ENCODE peak calls at places on chromosomes 5 and 9, in five cellular contexts. R, I, U, A and T are unnamed samples. For H3K27me3 and H3K9me3, the result is how much of the 10 kb centered on the place peaks cover.

GRCh38 chr9:120951960-120952630 is 25.5 kb upstream of the TRAF1 start:
- DNase-seq in R (no peak), A (no peak), I (no peak), U (no peak), T (no peak)

GRCh38 chr9:106309925-106310324 is 553.0 kb upstream of the ZNF462 start:
- DNase-seq in I (no peak), R (no peak), U (no peak), A (no peak), T (no peak)

GRCh38 chr9:76592105-76593010 is 133.4 kb downstream of the GCNT1 start:
- DNase-seq in R (no peak), A (peak), I (no peak), U (no peak), T (no peak)

GRCh38 chr9:109426621-109427402 is 71.3 kb downstream of the PTPN3 start:
- DNase-seq in I (no peak), U (no peak), A (no peak), R (no peak), T (no peak)

GRCh38 chr5:122680623-122681350 is 94.1 kb upstream of the SNX2 start:
- DNase-seq in R (no peak), U (no peak), A (no peak), I (no peak), T (no peak)

GRCh38 chr5:122492675-122493074 is 180.6 kb downstream of the SNCAIP start:
- DNase-seq in R (no peak), U (no peak), I (no peak), A (peak), T (no peak)

GRCh38 chr5:129622531-129622930 is 125.4 kb upstream of the MINAR2 start:
- DNase-seq in R (no peak), I (no peak), A (no peak), U (no peak), T (no peak)

GRCh38 chr5:75660678-75661465 is 49.6 kb downstream of the ANKDD1B start:
- DNase-seq in A (no peak), I (no peak), U (no peak), R (no peak), T (no peak)

GRCh38 chr9:133914483-133915342 is 77.4 kb downstream of the VAV2 start:
- DNase-seq in I (no peak), A (no peak), R (no peak), U (no peak), T (no peak)

GRCh38 chr5:172383231-172383802 is 71.0 kb downstream of the SH3PXD2B start:
- DNase-seq in I (no peak), R (no peak), A (peak), U (peak), T (peak)

GRCh38 chr5:136057401-136057951 is 28.7 kb downstream of the TGFBI start:
- DNase-seq in U (no peak), A (peak), I (no peak), R (no peak), T (peak)

GRCh38 chr5:20570486-20570885 is 582.5 kb upstream of the CDH18 start:
- DNase-seq in A (no peak), U (peak), R (no peak), I (no peak), T (peak)

GRCh38 chr9:4985376-4986266 is 549 bp downstream of the JAK2 start:
- DNase-seq in I (peak), U (peak), A (peak), R (peak), T (peak)

GRCh38 chr5:175235251-175235963 is 208.6 kb downstream of the DRD1 start:
- DNase-seq in U (no peak), A (no peak), R (no peak), I (no peak), T (peak)

GRCh38 chr5:98933446-98934072 is 4.8 kb upstream of the CHD1 start:
- DNase-seq in I (peak), A (no peak), R (no peak), U (no peak), T (no peak)

GRCh38 chr5:132754947-132755346 is 7.7 kb downstream of the CCNI2 start:
- DNase-seq in I (no peak), A (peak), U (no peak), R (no peak), T (no peak)

GRCh38 chr5:13278148-13278547 is 666.3 kb downstream of the DNAH5 start:
- DNase-seq in A (no peak), R (no peak), U (no peak), I (no peak), T (no peak)

GRCh38 chr9:5586391-5586802 is 42.5 kb upstream of the RIC1 start:
- DNase-seq in I (no peak), U (peak), R (no peak), A (peak), T (no peak)

GRCh38 chr5:69224520-69224919 is 10.2 kb upstream of the CDK7 start:
- DNase-seq in I (no peak), A (no peak), U (no peak), R (no peak), T (no peak)

GRCh38 chr5:147522435-147522834 is 12.6 kb upstream of the DPYSL3 start:
- DNase-seq in I (no peak), R (no peak), A (peak), U (peak), T (peak)

GRCh38 chr5:167582263-167582662 is 709.2 kb upstream of the WWC1 start:
- DNase-seq in I (no peak), U (peak), A (peak), R (no peak), T (no peak)

GRCh38 chr5:75239681-75240080 is 3.0 kb upstream of the ANKRD31 start:
- DNase-seq in I (no peak), R (no peak), A (no peak), U (peak), T (no peak)

GRCh38 chr5:15691536-15691935 is 191.6 kb downstream of the FBXL7 start:
- DNase-seq in R (no peak), U (no peak), I (no peak), A (peak), T (no peak)

GRCh38 chr9:23322392-23322791 is 503.6 kb downstream of the ELAVL2 start:
- DNase-seq in I (no peak), A (no peak), U (peak), R (no peak), T (no peak)

GRCh38 chr9:120386390-120387131 is 193.4 kb downstream of the CDK5RAP2 start:
- DNase-seq in A (peak), U (no peak), I (no peak), R (no peak), T (no peak)

GRCh38 chr5:141196363-141196762 is 3.1 kb upstream of the PCDHB11 start:
- DNase-seq in R (no peak), A (no peak), I (no peak), U (no peak), T (no peak)

GRCh38 chr5:141186897-141187512 is at the start of gene PCDHB9:
- DNase-seq in U (peak), A (peak), R (no peak), I (no peak), T (no peak)

DNA sequence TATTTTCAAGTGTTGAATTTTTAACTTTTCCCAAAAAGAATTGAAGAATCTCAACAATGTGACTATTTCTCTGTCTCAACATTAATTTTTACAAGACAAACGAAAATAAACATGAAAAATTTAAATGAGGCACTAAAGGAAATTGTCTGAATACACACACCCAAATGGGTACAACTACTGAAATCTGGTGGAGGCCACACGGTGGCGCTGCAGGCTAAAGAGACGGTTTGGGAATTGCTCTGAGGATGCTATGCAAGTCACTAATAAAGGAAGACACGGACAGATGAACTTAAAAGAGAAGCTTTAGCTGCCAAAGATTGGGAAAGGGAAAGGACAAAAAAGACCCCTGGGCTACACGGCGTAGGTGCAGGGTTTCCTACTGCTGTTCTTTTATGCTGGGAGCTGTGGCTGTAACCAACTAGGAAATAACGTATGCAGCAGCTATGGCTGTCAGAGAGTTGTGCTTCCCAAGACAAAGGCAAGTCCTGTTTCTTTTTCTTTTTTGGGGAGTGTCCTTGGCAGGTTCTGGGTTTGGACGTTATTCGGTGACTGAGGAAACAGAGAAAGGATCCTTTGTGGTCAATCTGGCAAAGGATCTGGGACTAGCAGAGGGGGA is at the start of gene PCDHB10:
- DNase-seq in A (peak), I (no peak), R (peak), U (peak), T (peak)
- H3K4me3 ChIP-seq in A (peak), I (no peak), R (peak), U (peak), T (no peak)

DNA sequence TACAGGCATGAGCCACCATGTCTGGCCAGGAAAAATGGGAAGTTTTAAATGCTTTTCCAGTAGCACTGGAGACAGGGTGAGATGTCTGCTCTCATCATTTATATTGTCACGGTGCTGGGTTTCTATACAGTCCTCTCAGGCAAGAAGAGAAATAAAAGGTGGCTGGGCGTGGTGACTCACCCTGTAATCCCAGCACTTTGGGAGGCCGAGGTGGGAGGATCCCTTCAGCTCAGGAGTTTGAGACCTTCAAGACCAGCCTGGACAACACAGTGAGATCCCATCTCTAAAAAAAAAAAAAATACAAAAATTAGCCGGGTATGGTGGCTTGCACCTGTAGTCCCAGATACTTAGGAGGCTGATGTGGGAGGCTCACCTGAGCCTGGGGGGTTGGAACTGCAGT is 4.8 kb upstream of the GRIN1 start:
- DNase-seq in A (no peak), U (no peak), I (no peak), R (no peak), T (no peak)
- H3K27me3 ChIP-seq in A (half or more), U (under half), I (under half), R (under half), T (under half)

GRCh38 chr5:150901446-150901845 is 3.3 kb downstream of the ZNF300 start:
- DNase-seq in I (no peak), U (no peak), A (no peak), R (no peak), T (no peak)

GRCh38 chr5:150904479-150905311 is at the start of gene ZNF300:
- DNase-seq in R (peak), I (peak), U (peak), A (peak), T (no peak)

GRCh38 chr5:150905312-150905683 is 518 bp upstream of the ZNF300 start:
- DNase-seq in R (no peak), U (no peak), I (no peak), A (no peak), T (no peak)
- H3K9me3 ChIP-seq in R (under half), U (under half), I (under half), A (under half), T (under half)

DNA sequence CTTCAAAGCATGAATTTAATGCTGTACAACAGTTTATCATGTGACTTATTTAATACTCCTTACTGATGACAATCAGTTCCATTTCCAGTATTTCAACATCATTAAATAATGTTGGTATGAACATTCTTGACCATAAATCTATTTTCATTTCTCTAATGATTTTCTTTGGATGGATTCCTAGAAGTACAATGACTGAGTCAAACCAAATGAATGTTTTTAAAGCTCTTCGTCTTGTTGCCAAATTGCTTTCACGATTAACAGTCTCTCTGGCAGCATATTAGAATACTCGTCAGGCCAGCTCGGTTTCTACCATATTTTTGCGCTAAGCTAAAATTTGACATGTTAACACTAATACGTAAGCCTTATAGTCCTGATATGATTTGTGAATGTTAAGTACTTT is 197.0 kb downstream of the TRPM3 start:
- DNase-seq in R (no peak), A (peak), U (peak), I (no peak), T (no peak)
- H3K4me3 ChIP-seq in R (no peak), A (no peak), U (peak), I (no peak), T (no peak)

GRCh38 chr5:168893231-168893630 is 314.1 kb upstream of the PANK3 start:
- DNase-seq in I (no peak), U (no peak), A (no peak), R (no peak), T (no peak)
- H3K27me3 ChIP-seq in I (under half), U (under half), A (under half), R (under half), T (under half)

GRCh38 chr9:137918331-137919094 is 40.9 kb downstream of the CACNA1B start:
- DNase-seq in A (no peak), U (no peak), I (no peak), R (no peak), T (no peak)

GRCh38 chr9:137913771-137914767 is 36.5 kb downstream of the CACNA1B start:
- DNase-seq in I (no peak), A (no peak), R (no peak), U (no peak), T (no peak)

GRCh38 chr9:137917116-137917515 is 39.5 kb downstream of the CACNA1B start:
- DNase-seq in R (no peak), U (no peak), I (no peak), A (no peak), T (no peak)

GRCh38 chr9:137917795-137918194 is 40.2 kb downstream of the CACNA1B start:
- DNase-seq in A (no peak), I (no peak), R (no peak), U (no peak), T (no peak)

DNA sequence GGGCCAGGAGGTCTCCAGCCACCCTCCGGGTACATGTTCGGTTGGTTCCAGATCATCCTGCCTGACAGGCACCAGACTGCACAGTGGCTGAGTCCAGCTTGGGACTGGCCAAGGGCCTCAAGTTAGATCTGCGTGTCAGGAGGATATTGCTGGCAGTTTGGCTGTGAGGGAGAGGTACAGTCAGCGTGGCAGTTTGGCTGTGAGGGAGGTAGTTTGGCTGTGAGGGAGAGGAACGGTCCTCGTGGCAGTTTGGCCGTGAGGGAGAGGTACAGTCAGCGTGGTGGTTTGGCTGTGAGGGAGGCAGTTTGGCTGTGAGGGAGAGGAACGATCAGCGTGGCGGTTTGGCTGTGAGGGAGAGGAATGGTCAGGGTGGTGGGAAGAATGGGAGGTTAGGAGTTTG is 39.0 kb downstream of the CACNA1B start:
- DNase-seq in I (no peak), U (no peak), R (no peak), A (no peak), T (peak)
- H3K9me3 ChIP-seq in I (under half), U (under half), R (under half), A (under half), T (under half)